ENCODE peak calls at places on chromosomes 16 and 17, in seven cellular contexts. One of them, this sample, is unnamed.

GRCh38 chr16:30491744-30492308 is 19.3 kb downstream of the ITGAL start:
- DNase-seq in lung: no peak
- DNase-seq in ascending aorta: no peak
- DNase-seq in breast epithelium: no peak
- DNase-seq in CD8-positive, alpha-beta T cell: peak
- DNase-seq in Panc1: peak
- DNase-seq in cardiac muscle cell: no peak
- DNase-seq in this sample: no peak

GRCh38 chr16:75624921-75625334 is 1.8 kb upstream of the ADAT1 start:
- DNase-seq in lung: no peak
- DNase-seq in ascending aorta: no peak
- DNase-seq in breast epithelium: no peak
- DNase-seq in CD8-positive, alpha-beta T cell: no peak
- DNase-seq in Panc1: no peak
- DNase-seq in cardiac muscle cell: no peak
- DNase-seq in this sample: no peak

GRCh38 chr16:19396555-19397011 is 21.1 kb upstream of the TMC5 start:
- DNase-seq in lung: peak
- DNase-seq in ascending aorta: no peak
- DNase-seq in breast epithelium: peak
- DNase-seq in CD8-positive, alpha-beta T cell: no peak
- DNase-seq in Panc1: no peak
- DNase-seq in cardiac muscle cell: no peak
- DNase-seq in this sample: no peak

GRCh38 chr17:48213797-48214196 is 106.2 kb downstream of the SNX11 start:
- DNase-seq in lung: no peak
- DNase-seq in ascending aorta: no peak
- DNase-seq in breast epithelium: no peak
- DNase-seq in CD8-positive, alpha-beta T cell: no peak
- DNase-seq in Panc1: no peak
- DNase-seq in cardiac muscle cell: no peak
- DNase-seq in this sample: no peak

GRCh38 chr17:71995570-71995969 is 125.2 kb upstream of the SOX9 start:
- DNase-seq in lung: no peak
- DNase-seq in ascending aorta: no peak
- DNase-seq in breast epithelium: no peak
- DNase-seq in CD8-positive, alpha-beta T cell: no peak
- DNase-seq in Panc1: no peak
- DNase-seq in cardiac muscle cell: no peak
- DNase-seq in this sample: no peak

GRCh38 chr16:81562174-81562849 is 117.7 kb downstream of the CMIP start:
- DNase-seq in lung: no peak
- DNase-seq in ascending aorta: no peak
- DNase-seq in breast epithelium: no peak
- DNase-seq in CD8-positive, alpha-beta T cell: no peak
- DNase-seq in Panc1: no peak
- DNase-seq in cardiac muscle cell: no peak
- DNase-seq in this sample: no peak

GRCh38 chr17:80347536-80347935 is 67.4 kb upstream of the ENDOV start:
- DNase-seq in lung: no peak
- DNase-seq in ascending aorta: no peak
- DNase-seq in breast epithelium: no peak
- DNase-seq in CD8-positive, alpha-beta T cell: no peak
- DNase-seq in Panc1: no peak
- DNase-seq in cardiac muscle cell: no peak
- DNase-seq in this sample: no peak

GRCh38 chr17:76097716-76098295 is 5.8 kb downstream of the EXOC7 start:
- DNase-seq in lung: no peak
- DNase-seq in ascending aorta: no peak
- DNase-seq in breast epithelium: no peak
- DNase-seq in CD8-positive, alpha-beta T cell: no peak
- DNase-seq in Panc1: no peak
- DNase-seq in cardiac muscle cell: no peak
- DNase-seq in this sample: no peak

GRCh38 chr17:47615766-47616424 is 33.8 kb upstream of the KPNB1 start:
- DNase-seq in lung: no peak
- DNase-seq in ascending aorta: no peak
- DNase-seq in breast epithelium: no peak
- DNase-seq in CD8-positive, alpha-beta T cell: no peak
- DNase-seq in Panc1: no peak
- DNase-seq in cardiac muscle cell: peak
- DNase-seq in this sample: no peak

GRCh38 chr16:4059969-4060368 is 56.3 kb downstream of the ADCY9 start:
- DNase-seq in lung: no peak
- DNase-seq in ascending aorta: no peak
- DNase-seq in breast epithelium: no peak
- DNase-seq in CD8-positive, alpha-beta T cell: no peak
- DNase-seq in Panc1: no peak
- DNase-seq in cardiac muscle cell: no peak
- DNase-seq in this sample: no peak

GRCh38 chr17:19629449-19629848 is 19.1 kb upstream of the ALDH3A2 start:
- DNase-seq in lung: no peak
- DNase-seq in ascending aorta: no peak
- DNase-seq in breast epithelium: no peak
- DNase-seq in CD8-positive, alpha-beta T cell: no peak
- DNase-seq in Panc1: no peak
- DNase-seq in cardiac muscle cell: no peak
- DNase-seq in this sample: no peak

GRCh38 chr17:78168906-78169793 is 769 bp downstream of the SYNGR2 start:
- DNase-seq in lung: peak
- DNase-seq in ascending aorta: no peak
- DNase-seq in breast epithelium: peak
- DNase-seq in CD8-positive, alpha-beta T cell: no peak
- DNase-seq in Panc1: no peak
- DNase-seq in cardiac muscle cell: peak
- DNase-seq in this sample: peak

DNA sequence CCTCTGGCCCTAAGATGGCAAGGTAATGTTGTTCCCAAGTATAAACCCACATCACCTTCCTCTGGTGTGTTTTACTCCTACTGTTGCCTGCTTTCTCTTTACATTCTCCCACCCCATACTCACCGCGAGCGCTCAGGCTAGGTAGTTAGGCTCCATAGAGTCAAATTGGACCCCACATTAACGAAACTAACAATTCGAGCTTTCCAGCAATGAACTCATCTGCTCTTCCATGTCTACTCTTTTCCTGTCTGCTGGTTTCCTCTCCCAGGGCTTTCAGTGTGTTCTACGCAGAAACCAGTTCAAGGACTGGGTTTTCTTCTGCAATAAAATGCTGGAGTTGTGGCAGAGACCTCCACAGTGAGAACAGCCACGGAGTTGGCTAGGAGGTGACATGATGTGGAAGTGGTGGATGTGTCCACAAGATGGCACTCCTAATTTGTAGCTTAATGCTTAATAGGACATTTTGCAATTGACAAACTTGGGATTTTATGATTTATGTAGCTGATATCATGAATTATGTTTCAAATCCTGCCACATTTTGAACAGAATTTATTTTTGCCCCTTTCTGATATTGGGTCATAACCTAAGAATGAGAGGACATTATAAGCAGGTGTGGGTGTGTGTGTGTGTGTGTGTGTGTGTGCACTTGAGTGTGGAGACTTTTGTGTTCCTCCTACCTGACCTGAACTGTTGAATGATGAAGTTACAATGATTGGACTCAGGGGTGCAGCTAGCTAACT is 2.2 kb upstream of the UQCRC2 start:
- DNase-seq in lung: no peak
- DNase-seq in ascending aorta: no peak
- DNase-seq in breast epithelium: no peak
- DNase-seq in CD8-positive, alpha-beta T cell: no peak
- DNase-seq in Panc1: peak
- DNase-seq in cardiac muscle cell: peak
- DNase-seq in this sample: no peak
- TF ChIP-seq CTCF in lung: no peak
- TF ChIP-seq CTCF in ascending aorta: no peak
- TF ChIP-seq CTCF in breast epithelium: no peak
- TF ChIP-seq CTCF in CD8-positive, alpha-beta T cell: peak
- TF ChIP-seq CTCF in Panc1: peak
- TF ChIP-seq CTCF in cardiac muscle cell: peak
- TF ChIP-seq CTCF in this sample: peak

DNA sequence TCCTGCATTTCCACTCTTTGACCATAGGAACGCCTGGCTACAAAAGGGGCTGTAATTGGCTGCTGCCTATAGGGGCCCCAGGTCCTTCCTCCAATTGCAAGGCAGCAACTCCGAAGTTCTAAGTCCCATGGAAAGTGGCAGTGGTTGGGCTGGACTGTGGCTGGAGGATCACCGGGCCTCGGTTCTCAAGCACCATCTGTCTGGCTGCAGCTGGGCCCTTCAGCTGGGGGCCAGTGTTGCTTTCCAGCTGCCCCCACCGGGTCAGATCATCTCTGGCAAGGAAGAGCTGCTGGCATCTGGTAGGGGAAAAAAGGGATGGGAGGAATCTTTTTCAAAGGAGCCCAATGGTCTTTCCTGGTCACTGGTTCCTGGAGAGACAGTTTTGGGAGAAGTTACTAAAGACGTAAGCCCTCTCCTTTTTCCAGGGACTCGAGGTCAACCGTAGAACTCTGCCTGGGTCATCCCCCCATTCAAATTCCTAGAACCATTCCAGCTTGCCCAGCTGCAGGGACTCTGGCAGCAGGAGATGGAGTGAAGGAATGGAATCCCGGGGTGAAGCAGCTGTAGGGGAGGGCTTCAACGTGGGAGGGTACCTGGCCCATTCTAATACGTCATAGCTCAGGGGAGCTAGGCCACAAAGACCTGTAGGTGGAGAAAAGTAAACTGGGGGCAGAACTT is 13.3 kb upstream of the MRPS23 start:
- DNase-seq in lung: no peak
- DNase-seq in ascending aorta: no peak
- DNase-seq in breast epithelium: peak
- DNase-seq in CD8-positive, alpha-beta T cell: no peak
- DNase-seq in Panc1: no peak
- DNase-seq in cardiac muscle cell: no peak
- DNase-seq in this sample: peak
- H3K27ac ChIP-seq in lung: no peak
- H3K27ac ChIP-seq in ascending aorta: no peak
- H3K27ac ChIP-seq in breast epithelium: no peak
- H3K27ac ChIP-seq in CD8-positive, alpha-beta T cell: no peak
- H3K27ac ChIP-seq in Panc1: peak
- H3K27ac ChIP-seq in cardiac muscle cell: no peak
- H3K27ac ChIP-seq in this sample: peak

GRCh38 chr16:1537138-1537577 is 3.7 kb downstream of the TMEM204 start:
- DNase-seq in lung: no peak
- DNase-seq in ascending aorta: no peak
- DNase-seq in breast epithelium: no peak
- DNase-seq in CD8-positive, alpha-beta T cell: no peak
- DNase-seq in Panc1: no peak
- DNase-seq in cardiac muscle cell: no peak
- DNase-seq in this sample: no peak
- H3K4me3 ChIP-seq in lung: peak
- H3K4me3 ChIP-seq in ascending aorta: peak
- H3K4me3 ChIP-seq in breast epithelium: peak
- H3K4me3 ChIP-seq in CD8-positive, alpha-beta T cell: peak
- H3K4me3 ChIP-seq in Panc1: no peak
- H3K4me3 ChIP-seq in cardiac muscle cell: no peak
- H3K4me3 ChIP-seq in this sample: peak

DNA sequence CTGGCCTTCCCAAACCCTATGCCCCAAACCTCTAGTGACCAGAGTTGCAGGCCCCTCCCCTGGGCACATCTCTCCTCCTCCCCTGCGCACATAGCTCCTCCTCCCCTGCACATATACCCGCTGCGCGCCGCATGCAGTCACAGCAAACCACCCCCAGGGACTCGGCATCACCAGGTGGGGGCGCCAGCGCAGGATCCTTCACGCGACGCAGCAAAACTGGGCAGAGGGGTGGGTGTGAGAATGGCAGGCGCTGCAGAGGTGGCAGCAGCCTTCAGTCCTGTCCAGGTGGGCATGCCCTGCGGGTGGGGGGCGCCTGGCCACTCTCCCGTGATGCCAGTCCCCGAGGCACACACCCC is 5.6 kb downstream of the CORO6 start:
- DNase-seq in lung: peak
- DNase-seq in ascending aorta: peak
- DNase-seq in breast epithelium: peak
- DNase-seq in CD8-positive, alpha-beta T cell: peak
- DNase-seq in Panc1: no peak
- DNase-seq in cardiac muscle cell: peak
- DNase-seq in this sample: peak
- TF ChIP-seq CTCF in lung: peak
- TF ChIP-seq CTCF in ascending aorta: peak
- TF ChIP-seq CTCF in breast epithelium: peak
- TF ChIP-seq CTCF in CD8-positive, alpha-beta T cell: peak
- TF ChIP-seq CTCF in Panc1: peak
- TF ChIP-seq CTCF in cardiac muscle cell: peak
- TF ChIP-seq CTCF in this sample: peak

GRCh38 chr17:81566461-81567126 is 14.4 kb upstream of the FAAP100 start:
- DNase-seq in lung: peak
- DNase-seq in ascending aorta: no peak
- DNase-seq in breast epithelium: peak
- DNase-seq in CD8-positive, alpha-beta T cell: no peak
- DNase-seq in Panc1: no peak
- DNase-seq in cardiac muscle cell: no peak
- DNase-seq in this sample: no peak

GRCh38 chr17:81565231-81565630 is 13.1 kb upstream of the FAAP100 start:
- DNase-seq in lung: no peak
- DNase-seq in ascending aorta: no peak
- DNase-seq in breast epithelium: no peak
- DNase-seq in CD8-positive, alpha-beta T cell: no peak
- DNase-seq in Panc1: no peak
- DNase-seq in cardiac muscle cell: no peak
- DNase-seq in this sample: no peak

GRCh38 chr17:81567191-81567590 is 15.0 kb upstream of the FAAP100 start:
- DNase-seq in lung: no peak
- DNase-seq in ascending aorta: no peak
- DNase-seq in breast epithelium: no peak
- DNase-seq in CD8-positive, alpha-beta T cell: no peak
- DNase-seq in Panc1: no peak
- DNase-seq in cardiac muscle cell: no peak
- DNase-seq in this sample: no peak

GRCh38 chr17:81563861-81564586 is 11.9 kb upstream of the FAAP100 start:
- DNase-seq in lung: no peak
- DNase-seq in ascending aorta: no peak
- DNase-seq in breast epithelium: no peak
- DNase-seq in CD8-positive, alpha-beta T cell: no peak
- DNase-seq in Panc1: no peak
- DNase-seq in cardiac muscle cell: no peak
- DNase-seq in this sample: no peak

DNA sequence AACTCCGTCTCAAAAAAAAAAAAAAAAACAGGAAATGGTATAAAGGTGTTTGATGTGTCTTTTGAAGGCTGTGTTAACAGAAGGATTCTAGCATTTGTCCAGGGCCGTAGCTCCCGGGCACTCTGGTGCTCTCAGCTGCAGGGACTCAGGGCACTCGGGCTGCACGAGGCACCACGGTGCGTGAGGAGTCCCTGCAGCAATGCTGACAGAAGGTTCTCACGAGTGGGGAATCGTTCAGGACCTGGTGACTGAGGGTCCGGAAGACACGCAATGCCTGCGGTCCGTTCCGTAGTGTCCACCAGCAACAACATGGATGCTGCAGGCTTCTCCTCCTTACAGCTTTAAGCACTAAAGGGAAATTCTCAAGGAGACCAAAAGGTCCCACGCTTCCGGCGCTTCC is 12.6 kb upstream of the FAAP100 start:
- DNase-seq in lung: no peak
- DNase-seq in ascending aorta: no peak
- DNase-seq in breast epithelium: no peak
- DNase-seq in CD8-positive, alpha-beta T cell: no peak
- DNase-seq in Panc1: no peak
- DNase-seq in cardiac muscle cell: no peak
- DNase-seq in this sample: no peak
- H3K27ac ChIP-seq in lung: no peak
- H3K27ac ChIP-seq in ascending aorta: peak
- H3K27ac ChIP-seq in breast epithelium: peak
- H3K27ac ChIP-seq in CD8-positive, alpha-beta T cell: no peak
- H3K27ac ChIP-seq in Panc1: peak
- H3K27ac ChIP-seq in cardiac muscle cell: no peak
- H3K27ac ChIP-seq in this sample: no peak

This sample was measured in dorsolateral prefrontal cortex.